ENCODE peak calls at places on chromosome 20, in five cellular contexts. S, Y, K, B and P are unnamed samples. For H3K27me3, the result is how much of the 10 kb centered on the place peaks cover.

GRCh38 chr20:57648878-57649616 is 28.8 kb upstream of the ZBP1 start:
- DNase-seq in S (no peak), Y (no peak), K (peak), B (no peak), P (no peak)

GRCh38 chr20:32534661-32535240 is 50.4 kb downstream of the NOL4L start:
- DNase-seq in S (no peak), Y (no peak), K (no peak), B (peak), P (peak)

GRCh38 chr20:57335392-57335791 is 5.8 kb downstream of the SPO11 start:
- DNase-seq in S (no peak), Y (no peak), K (no peak), B (no peak), P (no peak)

GRCh38 chr20:6708010-6708409 is 59.5 kb upstream of the BMP2 start:
- DNase-seq in S (peak), Y (peak), K (peak), B (no peak), P (peak)

GRCh38 chr20:6818033-6818808 is 50.7 kb downstream of the BMP2 start:
- DNase-seq in S (peak), Y (no peak), K (no peak), B (peak), P (peak)

GRCh38 chr20:46973801-46974200 is 79.2 kb downstream of the EYA2 start:
- DNase-seq in S (no peak), Y (no peak), K (no peak), B (no peak), P (no peak)

GRCh38 chr20:60008130-60008808 is 50.0 kb downstream of the CDH26 start:
- DNase-seq in S (no peak), Y (no peak), K (no peak), B (no peak), P (no peak)

GRCh38 chr20:10221022-10221421 is 2.4 kb downstream of the SNAP25 start:
- DNase-seq in S (no peak), Y (no peak), K (no peak), B (no peak), P (no peak)

GRCh38 chr20:39874049-39874893 is 814.8 kb downstream of the MAFB start:
- DNase-seq in S (peak), Y (peak), K (peak), B (peak), P (peak)

GRCh38 chr20:56414842-56415765 is 3.0 kb downstream of the CASS4 start:
- DNase-seq in S (no peak), Y (no peak), K (no peak), B (no peak), P (no peak)

GRCh38 chr20:47318027-47318595 is 38.4 kb downstream of the ZMYND8 start:
- DNase-seq in S (peak), Y (no peak), K (peak), B (peak), P (peak)

GRCh38 chr20:12838261-12838866 is 170.4 kb upstream of the SPTLC3 start:
- DNase-seq in S (no peak), Y (no peak), K (no peak), B (peak), P (peak)

GRCh38 chr20:20440473-20440872 is 72.6 kb downstream of the INSM1 start:
- DNase-seq in S (no peak), Y (no peak), K (no peak), B (no peak), P (no peak)

GRCh38 chr20:408843-409696 is 971 bp downstream of the RBCK1 start:
- DNase-seq in S (no peak), Y (no peak), K (no peak), B (no peak), P (peak)

GRCh38 chr20:50593005-50593335 is 82.8 kb downstream of the PTPN1 start:
- DNase-seq in S (no peak), Y (peak), K (no peak), B (no peak), P (peak)

GRCh38 chr20:50931048-50931305 is 260 bp downstream of the ADNP start:
- DNase-seq in S (no peak), Y (no peak), K (no peak), B (no peak), P (no peak)

GRCh38 chr20:57211949-57212889 is 54.2 kb downstream of the BMP7 start:
- DNase-seq in S (peak), Y (peak), K (peak), B (peak), P (peak)

GRCh38 chr20:38997622-38998021 is 35.5 kb downstream of the DHX35 start:
- DNase-seq in S (no peak), Y (no peak), K (no peak), B (peak), P (no peak)

GRCh38 chr20:478949-479429 is 16.7 kb upstream of the TBC1D20 start:
- DNase-seq in S (peak), Y (no peak), K (no peak), B (no peak), P (no peak)

GRCh38 chr20:49225896-49226295 is 6.7 kb downstream of the DDX27 start:
- DNase-seq in S (no peak), Y (no peak), K (no peak), B (no peak), P (no peak)

GRCh38 chr20:53865905-53866786 is 204.2 kb downstream of the BCAS1 start:
- DNase-seq in S (peak), Y (no peak), K (peak), B (peak), P (peak)

GRCh38 chr20:4726710-4727391 is 5.1 kb downstream of the PRND start:
- DNase-seq in S (peak), Y (no peak), K (no peak), B (no peak), P (no peak)

GRCh38 chr20:57638173-57638894 is 18.1 kb upstream of the ZBP1 start:
- DNase-seq in S (no peak), Y (no peak), K (peak), B (no peak), P (no peak)

GRCh38 chr20:35129647-35130069 is 17.5 kb downstream of the EDEM2 start:
- DNase-seq in S (peak), Y (no peak), K (no peak), B (no peak), P (no peak)

GRCh38 chr20:370151-370600 is 10.4 kb upstream of the TRIB3 start:
- DNase-seq in S (no peak), Y (no peak), K (peak), B (no peak), P (no peak)

GRCh38 chr20:33199026-33199425 is 18.1 kb upstream of the BPIFA3 start:
- DNase-seq in S (no peak), Y (no peak), K (no peak), B (no peak), P (no peak)

GRCh38 chr20:622161-622560 is 12.1 kb upstream of the TCF15 start:
- DNase-seq in S (no peak), Y (no peak), K (no peak), B (no peak), P (no peak)

DNA sequence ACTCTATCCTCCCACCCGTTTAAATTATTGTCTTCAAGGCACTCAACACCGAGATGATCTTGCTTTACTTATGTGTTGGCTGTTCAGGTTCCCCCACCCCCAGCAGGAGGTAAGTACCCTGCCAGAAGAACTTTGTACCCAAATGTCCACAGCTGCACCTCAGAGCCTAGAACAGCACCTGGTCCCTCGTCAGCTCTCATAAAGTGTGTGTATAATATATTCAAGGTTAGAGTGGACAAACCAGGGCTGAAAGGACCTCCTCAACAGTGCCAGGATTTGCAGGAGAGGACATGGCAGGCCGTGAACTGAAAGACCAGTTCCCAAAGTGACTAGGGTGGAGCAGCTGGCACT is 5.9 kb upstream of the CPXM1 start:
- DNase-seq in S (no peak), Y (no peak), K (no peak), B (no peak), P (no peak)
- H3K27me3 ChIP-seq in S (half or more), Y (half or more), K (under half), B (under half), P (half or more)

GRCh38 chr20:63821824-63822223 is 9.2 kb downstream of the ZBTB46 start:
- DNase-seq in S (no peak), Y (no peak), K (no peak), B (no peak), P (no peak)
- H3K27me3 ChIP-seq in S (under half), Y (under half), K (under half), B (under half), P (under half)

GRCh38 chr20:16806061-16806460 is 57.9 kb downstream of the OTOR start:
- DNase-seq in S (no peak), Y (no peak), K (no peak), B (no peak), P (peak)

GRCh38 chr20:16806886-16807285 is 58.7 kb downstream of the OTOR start:
- DNase-seq in S (no peak), Y (no peak), K (no peak), B (no peak), P (peak)

GRCh38 chr20:16816192-16816591 is 68.0 kb downstream of the OTOR start:
- DNase-seq in S (no peak), Y (no peak), K (no peak), B (peak), P (peak)

GRCh38 chr20:16804793-16805187 is 56.6 kb downstream of the OTOR start:
- DNase-seq in S (no peak), Y (no peak), K (no peak), B (no peak), P (peak)

DNA sequence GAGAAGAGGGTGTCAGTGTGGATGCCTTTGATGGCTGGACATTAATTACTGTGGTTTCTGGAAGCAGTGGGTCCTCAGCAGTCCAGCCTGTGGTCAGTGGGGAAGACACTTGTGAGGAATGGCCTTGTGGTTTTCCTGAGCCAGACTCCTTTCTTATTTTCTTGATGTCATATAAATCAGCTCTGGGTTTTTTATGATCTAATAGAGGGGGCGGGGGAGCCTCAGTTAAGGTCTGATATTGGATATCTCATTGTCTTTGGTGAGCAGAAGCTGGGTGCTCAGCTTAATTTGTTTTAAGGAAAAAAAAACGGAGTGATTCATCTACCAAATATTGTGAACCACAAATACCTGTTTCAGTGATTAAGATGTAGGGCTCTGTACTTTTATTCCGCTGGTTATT is 62.1 kb downstream of the OTOR start:
- DNase-seq in S (peak), Y (no peak), K (no peak), B (no peak), P (no peak)
- H3K27me3 ChIP-seq in S (under half), Y (under half), K (under half), B (under half), P (under half)

DNA sequence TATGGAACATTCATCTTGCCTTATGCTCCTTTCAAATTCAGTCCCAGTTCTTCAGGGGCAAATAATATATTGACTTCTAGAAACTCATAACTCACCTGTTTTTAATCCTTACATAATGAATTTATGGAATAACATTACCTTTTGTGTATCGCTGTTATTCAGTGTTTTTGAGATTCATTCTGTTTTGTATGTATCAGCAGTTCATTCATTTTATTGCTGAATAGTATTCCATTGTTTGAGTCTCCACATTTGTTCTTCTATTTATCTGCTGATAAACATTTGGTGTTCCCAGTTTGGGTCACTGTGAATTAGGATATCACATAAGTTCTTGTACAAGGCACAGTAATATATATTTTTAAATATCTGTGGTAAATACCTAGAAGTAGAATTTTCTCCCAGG is 5.1 kb downstream of the SEMG2 start:
- DNase-seq in S (no peak), Y (no peak), K (no peak), B (no peak), P (no peak)
- H3K27me3 ChIP-seq in S (under half), Y (half or more), K (under half), B (under half), P (under half)

GRCh38 chr20:44835661-44836221 is 25.4 kb upstream of the RIMS4 start:
- DNase-seq in S (no peak), Y (no peak), K (peak), B (no peak), P (no peak)
- H3K27me3 ChIP-seq in S (half or more), Y (under half), K (under half), B (under half), P (under half)

GRCh38 chr20:42419814-42420532 is 769.7 kb downstream of the PTPRT start:
- DNase-seq in S (no peak), Y (no peak), K (no peak), B (no peak), P (no peak)
- H3K27me3 ChIP-seq in S (under half), Y (under half), K (under half), B (under half), P (under half)

GRCh38 chr20:21510414-21510971 is 3.4 kb downstream of the NKX2-2 start:
- DNase-seq in S (no peak), Y (no peak), K (no peak), B (peak), P (peak)

GRCh38 chr20:21509597-21510331 is 4.1 kb downstream of the NKX2-2 start:
- DNase-seq in S (no peak), Y (no peak), K (no peak), B (peak), P (peak)

GRCh38 chr20:21511485-21511849 is 2.4 kb downstream of the NKX2-2 start:
- DNase-seq in S (no peak), Y (no peak), K (no peak), B (peak), P (peak)

GRCh38 chr20:21511850-21512633 is 1.8 kb downstream of the NKX2-2 start:
- DNase-seq in S (peak), Y (peak), K (no peak), B (peak), P (peak)

DNA sequence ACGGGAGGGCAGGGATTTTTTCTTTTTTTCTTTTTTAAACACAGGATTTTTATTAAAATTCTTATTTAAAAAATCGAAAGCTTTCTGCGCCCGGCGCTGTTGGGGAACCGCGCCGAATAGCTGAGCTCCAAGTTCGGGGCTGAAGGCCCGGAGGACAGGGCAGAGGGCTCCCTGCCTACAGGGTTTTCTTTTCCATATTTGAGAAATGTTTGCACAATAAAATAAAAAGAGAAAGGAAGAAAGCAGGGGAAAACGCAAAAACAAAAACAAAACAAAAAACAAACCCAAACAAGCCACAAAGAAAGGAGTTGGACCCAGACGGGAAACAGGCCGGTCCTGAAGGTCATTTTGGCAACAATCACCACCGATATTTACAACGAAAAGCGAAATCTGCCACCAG is 2.9 kb downstream of the NKX2-2 start:
- DNase-seq in S (no peak), Y (no peak), K (no peak), B (no peak), P (peak)
- H3K27me3 ChIP-seq in S (half or more), Y (half or more), K (under half), B (half or more), P (half or more)

GRCh38 chr20:37480915-37481314 is 40.1 kb upstream of the NNAT start:
- DNase-seq in S (no peak), Y (no peak), K (no peak), B (no peak), P (no peak)
- H3K27me3 ChIP-seq in S (under half), Y (under half), K (under half), B (under half), P (under half)